ENCODE peak calls at places on chromosome 1, in four cellular contexts. K is astrocyte of the spinal cord, M is AG10803, O is left lung. N is an unnamed sample.

GRCh38 chr1:191343816-191344215 is 814.4 kb upstream of the RGS18 start:
- DNase-seq in K (peak), M (peak), O (no peak), N (peak)

GRCh38 chr1:35449334-35450008 is 107.7 kb downstream of the KIAA0319L start:
- DNase-seq in K (peak), M (peak), O (no peak), N (peak)

GRCh38 chr1:24390924-24391782 is 22.4 kb downstream of the STPG1 start:
- DNase-seq in K (peak), M (peak), O (peak), N (no peak)

GRCh38 chr1:214566158-214567104 is 15.0 kb upstream of the PTPN14 start:
- DNase-seq in K (peak), M (peak), O (no peak), N (no peak)

GRCh38 chr1:119141020-119141424 is 569 bp upstream of the WARS2 start:
- DNase-seq in K (no peak), M (peak), O (no peak), N (no peak)

GRCh38 chr1:9455487-9456237 is 83.6 kb upstream of the SLC25A33 start:
- DNase-seq in K (peak), M (peak), O (peak), N (no peak)

GRCh38 chr1:21337459-21337930 is 47.2 kb upstream of the ECE1 start:
- DNase-seq in K (no peak), M (no peak), O (no peak), N (no peak)

GRCh38 chr1:8317647-8318360 is at the start of gene SLC45A1:
- DNase-seq in K (peak), M (peak), O (peak), N (no peak)

GRCh38 chr1:2204384-2205190 is 10.0 kb upstream of the FAAP20 start:
- DNase-seq in K (peak), M (peak), O (peak), N (no peak)

GRCh38 chr1:222916067-222916466 is 101.2 kb downstream of the DISP1 start:
- DNase-seq in K (no peak), M (no peak), O (no peak), N (no peak)

GRCh38 chr1:30372792-30373433 is 350.5 kb downstream of the MATN1 start:
- DNase-seq in K (no peak), M (no peak), O (no peak), N (no peak)

GRCh38 chr1:101314244-101314643 is 77.4 kb downstream of the S1PR1 start:
- DNase-seq in K (peak), M (peak), O (no peak), N (no peak)

GRCh38 chr1:57845041-57845440 is 421.2 kb upstream of the DAB1 start:
- DNase-seq in K (peak), M (peak), O (no peak), N (no peak)

GRCh38 chr1:119787776-119788175 is 19.1 kb upstream of the HMGCS2 start:
- DNase-seq in K (peak), M (peak), O (no peak), N (no peak)

GRCh38 chr1:205505791-205506190 is 1.3 kb downstream of the CDK18 start:
- DNase-seq in K (no peak), M (peak), O (no peak), N (peak)

GRCh38 chr1:185352067-185352466 is 35.0 kb upstream of the IVNS1ABP start:
- DNase-seq in K (peak), M (no peak), O (no peak), N (peak)

GRCh38 chr1:48831579-48831978 is 54.9 kb upstream of the BEND5 start:
- DNase-seq in K (no peak), M (no peak), O (no peak), N (no peak)

GRCh38 chr1:172823534-172823933 is 164.6 kb downstream of the FASLG start:
- DNase-seq in K (peak), M (peak), O (no peak), N (no peak)

GRCh38 chr1:181114574-181115366 is 26.3 kb downstream of the IER5 start:
- DNase-seq in K (no peak), M (no peak), O (no peak), N (no peak)

DNA sequence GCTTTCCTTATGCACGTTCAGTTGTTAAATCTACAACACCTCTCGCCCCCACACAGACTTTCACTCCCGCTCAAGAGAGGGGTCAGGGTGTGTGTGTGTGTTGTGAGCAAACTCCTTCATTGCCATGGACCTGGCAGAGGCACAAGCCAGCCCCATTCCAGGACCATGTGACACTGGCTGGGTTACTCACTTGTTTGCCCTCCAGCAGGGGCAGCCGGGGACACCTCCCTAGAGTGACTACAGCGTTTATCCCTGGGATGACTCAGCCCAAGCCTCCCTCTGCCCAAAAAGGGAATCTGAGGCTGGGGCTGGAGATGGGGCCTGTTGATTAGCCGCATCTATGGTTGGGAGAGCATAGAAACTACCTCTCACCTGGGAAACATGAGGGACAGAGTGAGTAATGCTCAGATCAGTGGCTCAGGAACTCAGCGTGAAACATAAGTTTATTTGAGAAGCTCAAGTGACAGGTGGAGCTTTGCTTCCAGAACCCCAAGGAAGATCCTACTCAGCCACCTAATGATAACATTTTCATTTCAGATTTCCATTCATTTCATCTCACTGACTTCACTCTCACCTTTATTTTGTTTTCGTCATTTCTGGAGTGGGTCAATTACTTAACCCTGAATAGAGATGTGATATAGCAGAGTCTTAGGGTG is 145.3 kb upstream of the DUSP10 start:
- DNase-seq in K (peak), M (peak), O (peak), N (peak)
- H3K4me3 ChIP-seq in K (no peak), M (no peak), O (no peak), N (no peak)

GRCh38 chr1:158019177-158019868 is 25.9 kb downstream of the KIRREL1 start:
- DNase-seq in K (peak), M (peak), O (peak), N (peak)
- TF ChIP-seq CTCF in K (no peak), M (peak), O (no peak), N (no peak)

GRCh38 chr1:50873458-50874187 is 86.4 kb downstream of the FAF1 start:
- DNase-seq in K (peak), M (peak), O (peak), N (no peak)
- H3K4me3 ChIP-seq in K (peak), M (peak), O (no peak), N (peak)

GRCh38 chr1:168794057-168794456 is 65.1 kb upstream of the DPT start:
- DNase-seq in K (no peak), M (no peak), O (no peak), N (no peak)

GRCh38 chr1:168786476-168787330 is 57.7 kb upstream of the DPT start:
- DNase-seq in K (peak), M (no peak), O (no peak), N (no peak)

GRCh38 chr1:168792142-168792541 is 63.1 kb upstream of the DPT start:
- DNase-seq in K (no peak), M (no peak), O (no peak), N (no peak)

GRCh38 chr1:168788262-168788661 is 59.3 kb upstream of the DPT start:
- DNase-seq in K (no peak), M (no peak), O (no peak), N (no peak)

DNA sequence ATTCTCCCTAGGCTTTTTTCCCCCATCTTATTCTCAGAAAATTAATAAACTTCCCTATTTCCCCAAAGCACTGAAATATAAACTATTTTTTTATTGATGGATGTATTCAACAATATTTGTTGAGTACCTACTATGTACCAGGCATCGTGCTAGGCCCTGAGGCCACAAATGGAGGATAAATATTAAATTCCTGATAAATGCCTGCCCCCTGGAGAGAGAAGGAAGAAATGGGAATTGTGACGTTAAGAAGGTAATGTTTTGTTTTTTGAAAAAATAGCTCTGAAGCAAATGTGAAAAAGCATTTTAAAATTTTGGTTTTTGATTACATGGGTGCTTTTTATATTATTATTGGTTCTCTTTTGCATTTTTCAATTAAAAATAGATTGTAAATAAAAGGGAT is 60.5 kb upstream of the DPT start:
- DNase-seq in K (no peak), M (no peak), O (no peak), N (no peak)
- TF ChIP-seq CTCF in K (no peak), M (no peak), O (no peak), N (no peak)

GRCh38 chr1:167067904-167068303 is 22.3 kb downstream of the GPA33 start:
- DNase-seq in K (no peak), M (no peak), O (no peak), N (no peak)

GRCh38 chr1:167068761-167069160 is 21.4 kb downstream of the GPA33 start:
- DNase-seq in K (no peak), M (no peak), O (no peak), N (no peak)

GRCh38 chr1:167064622-167065021 is 25.6 kb downstream of the GPA33 start:
- DNase-seq in K (no peak), M (no peak), O (no peak), N (no peak)

GRCh38 chr1:167065481-167065880 is 24.7 kb downstream of the GPA33 start:
- DNase-seq in K (no peak), M (no peak), O (no peak), N (no peak)

GRCh38 chr1:167066333-167067122 is 23.6 kb downstream of the GPA33 start:
- DNase-seq in K (peak), M (peak), O (peak), N (no peak)
- H3K4me3 ChIP-seq in K (peak), M (peak), O (peak), N (peak)

GRCh38 chr1:246398126-246398813 is 108.8 kb downstream of the SMYD3 start:
- DNase-seq in K (no peak), M (no peak), O (no peak), N (no peak)
- TF ChIP-seq CTCF in K (no peak), M (no peak), O (no peak), N (no peak)

GRCh38 chr1:240092301-240093119 is 827 bp downstream of the FMN2 start:
- DNase-seq in K (peak), M (peak), O (no peak), N (no peak)
- H3K4me3 ChIP-seq in K (peak), M (peak), O (no peak), N (peak)

DNA sequence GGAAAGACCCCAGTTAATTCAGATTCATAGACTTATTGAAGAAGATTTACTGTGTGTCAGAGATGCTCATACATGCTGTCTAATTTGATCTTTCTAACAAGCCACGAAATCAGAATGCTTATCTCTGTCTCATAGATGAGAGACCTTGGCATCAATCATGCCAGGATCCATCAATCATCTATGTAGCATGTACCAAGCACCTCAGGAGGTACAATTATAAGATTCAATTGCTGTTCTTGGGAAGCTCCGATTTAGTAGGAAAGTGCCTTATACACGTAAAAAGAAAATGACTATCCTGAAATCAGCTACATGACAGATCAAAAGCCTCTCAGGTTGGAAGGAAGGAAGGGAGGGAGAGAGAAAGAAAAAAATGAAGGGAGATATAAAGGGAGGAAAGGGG is 18.5 kb upstream of the VTCN1 start:
- DNase-seq in K (no peak), M (no peak), O (no peak), N (no peak)
- TF ChIP-seq CTCF in K (no peak), M (no peak), O (no peak), N (no peak)